ENCODE peak calls at places on chromosome 4, in seven cellular contexts. One of them, this sample, is unnamed. For H3K4me1, the result is how much of the 10 kb centered on the place peaks cover.

GRCh38 chr4:86091201-86091600 is 268.7 kb downstream of the MAPK10 start:
- DNase-seq in endodermal cell: no peak
- DNase-seq in psoas muscle: no peak
- DNase-seq in tibial artery: no peak
- DNase-seq in thyroid gland: no peak
- DNase-seq in astrocyte: no peak
- DNase-seq in mammary epithelial cell: no peak
- DNase-seq in this sample: no peak

GRCh38 chr4:128357286-128357685 is 69.7 kb upstream of the PGRMC2 start:
- DNase-seq in thyroid gland: peak
- DNase-seq in psoas muscle: no peak
- DNase-seq in endodermal cell: no peak
- DNase-seq in tibial artery: no peak
- DNase-seq in mammary epithelial cell: no peak
- DNase-seq in astrocyte: no peak
- DNase-seq in this sample: no peak

GRCh38 chr4:26815686-26816085 is 45.0 kb upstream of the STIM2 start:
- DNase-seq in psoas muscle: no peak
- DNase-seq in tibial artery: no peak
- DNase-seq in endodermal cell: no peak
- DNase-seq in mammary epithelial cell: no peak
- DNase-seq in astrocyte: no peak
- DNase-seq in thyroid gland: no peak
- DNase-seq in this sample: no peak

GRCh38 chr4:91592125-91592524 is 711.6 kb upstream of the GRID2 start:
- DNase-seq in endodermal cell: no peak
- DNase-seq in psoas muscle: no peak
- DNase-seq in thyroid gland: no peak
- DNase-seq in tibial artery: no peak
- DNase-seq in astrocyte: no peak
- DNase-seq in mammary epithelial cell: no peak
- DNase-seq in this sample: no peak

GRCh38 chr4:10115271-10115656 is 1.3 kb downstream of the WDR1 start:
- DNase-seq in tibial artery: no peak
- DNase-seq in psoas muscle: no peak
- DNase-seq in mammary epithelial cell: peak
- DNase-seq in astrocyte: no peak
- DNase-seq in endodermal cell: no peak
- DNase-seq in thyroid gland: no peak
- DNase-seq in this sample: no peak

GRCh38 chr4:168451744-168452394 is 28.4 kb downstream of the DDX60L start:
- DNase-seq in mammary epithelial cell: peak
- DNase-seq in tibial artery: no peak
- DNase-seq in astrocyte: peak
- DNase-seq in psoas muscle: no peak
- DNase-seq in endodermal cell: no peak
- DNase-seq in thyroid gland: no peak
- DNase-seq in this sample: no peak

GRCh38 chr4:24764305-24764704 is 31.1 kb upstream of the SOD3 start:
- DNase-seq in tibial artery: no peak
- DNase-seq in astrocyte: no peak
- DNase-seq in psoas muscle: no peak
- DNase-seq in thyroid gland: no peak
- DNase-seq in endodermal cell: no peak
- DNase-seq in mammary epithelial cell: peak
- DNase-seq in this sample: no peak

GRCh38 chr4:128709268-128709667 is 100.2 kb upstream of the JADE1 start:
- DNase-seq in endodermal cell: peak
- DNase-seq in mammary epithelial cell: no peak
- DNase-seq in thyroid gland: no peak
- DNase-seq in psoas muscle: no peak
- DNase-seq in astrocyte: no peak
- DNase-seq in tibial artery: no peak
- DNase-seq in this sample: no peak

GRCh38 chr4:181909368-181909767 is 333.8 kb upstream of the TENM3 start:
- DNase-seq in mammary epithelial cell: peak
- DNase-seq in endodermal cell: peak
- DNase-seq in thyroid gland: no peak
- DNase-seq in astrocyte: peak
- DNase-seq in psoas muscle: no peak
- DNase-seq in tibial artery: no peak
- DNase-seq in this sample: no peak

GRCh38 chr4:7661066-7661748 is 226.5 kb upstream of the PSAPL1 start:
- DNase-seq in endodermal cell: no peak
- DNase-seq in astrocyte: no peak
- DNase-seq in tibial artery: no peak
- DNase-seq in thyroid gland: no peak
- DNase-seq in psoas muscle: peak
- DNase-seq in mammary epithelial cell: no peak
- DNase-seq in this sample: no peak

GRCh38 chr4:6620296-6620695 is 20.2 kb upstream of the MRFAP1 start:
- DNase-seq in endodermal cell: no peak
- DNase-seq in mammary epithelial cell: no peak
- DNase-seq in tibial artery: no peak
- DNase-seq in psoas muscle: no peak
- DNase-seq in thyroid gland: no peak
- DNase-seq in astrocyte: no peak
- DNase-seq in this sample: no peak

GRCh38 chr4:150385606-150386005 is 196.3 kb upstream of the MAB21L2 start:
- DNase-seq in endodermal cell: no peak
- DNase-seq in psoas muscle: no peak
- DNase-seq in thyroid gland: no peak
- DNase-seq in astrocyte: peak
- DNase-seq in tibial artery: peak
- DNase-seq in mammary epithelial cell: peak
- DNase-seq in this sample: no peak

GRCh38 chr4:188417181-188417580 is 277.9 kb downstream of the TRIML1 start:
- DNase-seq in tibial artery: no peak
- DNase-seq in psoas muscle: no peak
- DNase-seq in thyroid gland: no peak
- DNase-seq in mammary epithelial cell: no peak
- DNase-seq in endodermal cell: peak
- DNase-seq in astrocyte: no peak
- DNase-seq in this sample: no peak

GRCh38 chr4:188372856-188373255 is 233.6 kb downstream of the TRIML1 start:
- DNase-seq in mammary epithelial cell: peak
- DNase-seq in thyroid gland: no peak
- DNase-seq in psoas muscle: no peak
- DNase-seq in endodermal cell: peak
- DNase-seq in tibial artery: no peak
- DNase-seq in astrocyte: peak
- DNase-seq in this sample: no peak

GRCh38 chr4:141567326-141567915 is 69.0 kb upstream of the IL15 start:
- DNase-seq in astrocyte: no peak
- DNase-seq in thyroid gland: no peak
- DNase-seq in psoas muscle: no peak
- DNase-seq in tibial artery: no peak
- DNase-seq in mammary epithelial cell: no peak
- DNase-seq in endodermal cell: no peak
- DNase-seq in this sample: no peak

GRCh38 chr4:22356996-22357596 is 158.8 kb downstream of the ADGRA3 start:
- DNase-seq in astrocyte: peak
- DNase-seq in endodermal cell: peak
- DNase-seq in thyroid gland: no peak
- DNase-seq in tibial artery: no peak
- DNase-seq in psoas muscle: no peak
- DNase-seq in mammary epithelial cell: peak
- DNase-seq in this sample: no peak

GRCh38 chr4:105683038-105683437 is 25.5 kb downstream of the INTS12 start:
- DNase-seq in thyroid gland: peak
- DNase-seq in psoas muscle: no peak
- DNase-seq in tibial artery: no peak
- DNase-seq in astrocyte: no peak
- DNase-seq in endodermal cell: no peak
- DNase-seq in mammary epithelial cell: peak
- DNase-seq in this sample: no peak

GRCh38 chr4:110514889-110515479 is 39.0 kb downstream of the ENPEP start:
- DNase-seq in astrocyte: peak
- DNase-seq in mammary epithelial cell: peak
- DNase-seq in thyroid gland: no peak
- DNase-seq in psoas muscle: no peak
- DNase-seq in tibial artery: no peak
- DNase-seq in endodermal cell: no peak
- DNase-seq in this sample: no peak

GRCh38 chr4:8097141-8097541 is 61.5 kb downstream of the ABLIM2 start:
- DNase-seq in endodermal cell: no peak
- DNase-seq in psoas muscle: peak
- DNase-seq in mammary epithelial cell: no peak
- DNase-seq in thyroid gland: no peak
- DNase-seq in astrocyte: no peak
- DNase-seq in tibial artery: no peak
- DNase-seq in this sample: no peak

GRCh38 chr4:113452868-113453620 is 308.5 kb downstream of the CAMK2D start:
- DNase-seq in endodermal cell: peak
- DNase-seq in psoas muscle: no peak
- DNase-seq in mammary epithelial cell: no peak
- DNase-seq in astrocyte: peak
- DNase-seq in tibial artery: no peak
- DNase-seq in thyroid gland: peak
- DNase-seq in this sample: no peak

GRCh38 chr4:1235381-1236102 is 13.4 kb downstream of the CTBP1 start:
- DNase-seq in tibial artery: peak
- DNase-seq in psoas muscle: peak
- DNase-seq in mammary epithelial cell: no peak
- DNase-seq in endodermal cell: no peak
- DNase-seq in thyroid gland: no peak
- DNase-seq in astrocyte: no peak
- DNase-seq in this sample: no peak

GRCh38 chr4:127410201-127410600 is 222.6 kb upstream of the INTU start:
- DNase-seq in thyroid gland: no peak
- DNase-seq in psoas muscle: peak
- DNase-seq in endodermal cell: no peak
- DNase-seq in mammary epithelial cell: no peak
- DNase-seq in astrocyte: no peak
- DNase-seq in tibial artery: peak
- DNase-seq in this sample: peak

DNA sequence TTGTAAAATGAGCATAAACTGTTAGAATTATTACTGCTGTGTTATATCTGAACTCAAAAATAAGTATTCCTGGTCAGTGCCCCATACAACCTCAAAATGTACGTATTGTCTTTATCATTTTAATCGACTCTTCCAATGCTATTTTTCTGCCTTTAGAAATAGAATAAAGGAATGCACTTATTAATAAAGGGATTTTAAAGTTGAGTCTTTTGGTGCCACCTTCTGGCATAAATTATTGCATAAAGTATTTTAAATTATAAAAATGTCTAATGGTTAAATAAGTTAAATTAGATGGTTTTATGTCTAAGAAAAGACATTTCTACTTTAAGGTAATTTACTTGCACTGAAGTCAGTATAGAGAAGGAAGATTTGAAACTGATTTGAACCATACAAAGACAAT is 424.0 kb upstream of the NDST4 start:
- DNase-seq in astrocyte: no peak
- DNase-seq in endodermal cell: no peak
- DNase-seq in tibial artery: no peak
- DNase-seq in psoas muscle: no peak
- DNase-seq in mammary epithelial cell: no peak
- DNase-seq in thyroid gland: no peak
- DNase-seq in this sample: no peak
- TF ChIP-seq CTCF in astrocyte: no peak
- TF ChIP-seq CTCF in endodermal cell: no peak
- TF ChIP-seq CTCF in tibial artery: peak
- TF ChIP-seq CTCF in psoas muscle: no peak
- TF ChIP-seq CTCF in mammary epithelial cell: peak
- TF ChIP-seq CTCF in thyroid gland: peak
- TF ChIP-seq CTCF in this sample: no peak

DNA sequence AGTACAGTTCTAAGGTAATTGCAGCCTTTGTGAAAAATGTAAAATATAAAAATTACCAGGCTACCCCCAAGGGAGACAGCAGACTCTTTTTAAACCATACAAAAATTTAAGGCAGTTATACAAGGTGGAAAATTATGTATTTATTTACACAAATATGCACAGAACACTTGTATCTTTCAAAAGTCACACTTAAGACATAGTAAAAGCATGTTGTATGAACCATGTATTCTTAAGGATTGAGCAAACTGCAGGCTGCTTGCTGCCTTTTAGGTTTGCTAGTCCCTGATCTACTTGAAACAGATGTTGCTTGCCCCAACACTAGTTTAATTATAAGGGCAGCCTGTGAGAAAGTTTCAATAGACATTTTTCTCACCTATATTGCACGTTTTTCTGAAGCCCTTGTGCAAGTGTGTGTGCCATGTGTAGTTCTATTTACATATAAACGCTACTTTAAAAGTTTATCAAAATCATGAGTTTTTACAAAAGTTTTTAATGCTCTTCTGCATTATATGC is 72.8 kb downstream of the PRSS12 start:
- DNase-seq in tibial artery: no peak
- DNase-seq in endodermal cell: no peak
- DNase-seq in thyroid gland: no peak
- DNase-seq in psoas muscle: no peak
- DNase-seq in astrocyte: no peak
- DNase-seq in mammary epithelial cell: no peak
- DNase-seq in this sample: no peak
- H3K27ac ChIP-seq in tibial artery: peak
- H3K27ac ChIP-seq in endodermal cell: no peak
- H3K27ac ChIP-seq in thyroid gland: no peak
- H3K27ac ChIP-seq in psoas muscle: peak
- H3K27ac ChIP-seq in astrocyte: peak
- H3K27ac ChIP-seq in mammary epithelial cell: peak
- H3K27ac ChIP-seq in this sample: peak

GRCh38 chr4:164725066-164725465 is 28.9 kb upstream of the SMIM31 start:
- DNase-seq in astrocyte: no peak
- DNase-seq in endodermal cell: no peak
- DNase-seq in psoas muscle: no peak
- DNase-seq in tibial artery: no peak
- DNase-seq in thyroid gland: no peak
- DNase-seq in mammary epithelial cell: no peak
- DNase-seq in this sample: no peak
- H3K4me1 ChIP-seq in astrocyte: under half
- H3K4me1 ChIP-seq in endodermal cell: under half
- H3K4me1 ChIP-seq in psoas muscle: under half
- H3K4me1 ChIP-seq in tibial artery: under half
- H3K4me1 ChIP-seq in thyroid gland: under half
- H3K4me1 ChIP-seq in mammary epithelial cell: under half
- H3K4me1 ChIP-seq in this sample: under half

GRCh38 chr4:187176261-187176910 is 452.7 kb upstream of the FAT1 start:
- DNase-seq in mammary epithelial cell: no peak
- DNase-seq in psoas muscle: no peak
- DNase-seq in thyroid gland: no peak
- DNase-seq in astrocyte: no peak
- DNase-seq in tibial artery: no peak
- DNase-seq in endodermal cell: no peak
- DNase-seq in this sample: no peak

GRCh38 chr4:187172340-187172761 is 448.7 kb upstream of the FAT1 start:
- DNase-seq in mammary epithelial cell: no peak
- DNase-seq in psoas muscle: no peak
- DNase-seq in endodermal cell: no peak
- DNase-seq in tibial artery: no peak
- DNase-seq in thyroid gland: no peak
- DNase-seq in astrocyte: peak
- DNase-seq in this sample: no peak

GRCh38 chr4:187174749-187175148 is 451.1 kb upstream of the FAT1 start:
- DNase-seq in tibial artery: no peak
- DNase-seq in mammary epithelial cell: no peak
- DNase-seq in endodermal cell: no peak
- DNase-seq in astrocyte: no peak
- DNase-seq in thyroid gland: no peak
- DNase-seq in psoas muscle: no peak
- DNase-seq in this sample: no peak

GRCh38 chr4:187178084-187178483 is 454.4 kb upstream of the FAT1 start:
- DNase-seq in tibial artery: no peak
- DNase-seq in thyroid gland: no peak
- DNase-seq in psoas muscle: no peak
- DNase-seq in endodermal cell: no peak
- DNase-seq in astrocyte: no peak
- DNase-seq in mammary epithelial cell: no peak
- DNase-seq in this sample: no peak

GRCh38 chr4:187175197-187175596 is 451.5 kb upstream of the FAT1 start:
- DNase-seq in thyroid gland: no peak
- DNase-seq in astrocyte: no peak
- DNase-seq in endodermal cell: no peak
- DNase-seq in psoas muscle: no peak
- DNase-seq in tibial artery: no peak
- DNase-seq in mammary epithelial cell: no peak
- DNase-seq in this sample: no peak
- TF ChIP-seq CTCF in thyroid gland: no peak
- TF ChIP-seq CTCF in astrocyte: peak
- TF ChIP-seq CTCF in endodermal cell: peak
- TF ChIP-seq CTCF in psoas muscle: no peak
- TF ChIP-seq CTCF in tibial artery: no peak
- TF ChIP-seq CTCF in mammary epithelial cell: peak
- TF ChIP-seq CTCF in this sample: no peak

This sample was measured in right atrium auricular region.